ENCODE peak calls at places on chromosomes 5 and 9, in four cellular contexts. J, T, O and P are unnamed samples.

GRCh38 chr5:11258001-11258400 is 497.0 kb upstream of the DAP start:
- DNase-seq in J (no peak), O (no peak), T (no peak), P (no peak)

GRCh38 chr9:114108016-114108833 is 9.1 kb upstream of the KIF12 start:
- DNase-seq in J (no peak), O (peak), T (peak), P (peak)

GRCh38 chr5:172775326-172776234 is 4.6 kb upstream of the DUSP1 start:
- DNase-seq in J (no peak), T (no peak), O (no peak), P (no peak)

GRCh38 chr9:109286571-109286977 is 34.3 kb downstream of the EPB41L4B start:
- DNase-seq in J (no peak), O (no peak), T (no peak), P (no peak)

GRCh38 chr5:124902097-124902821 is 155.8 kb upstream of the ZNF608 start:
- DNase-seq in T (no peak), J (peak), O (peak), P (peak)

GRCh38 chr5:149005077-149005892 is 57.6 kb downstream of the SH3TC2 start:
- DNase-seq in O (no peak), T (no peak), J (no peak), P (no peak)

GRCh38 chr9:112091805-112092204 is 83.3 kb downstream of the SUSD1 start:
- DNase-seq in O (no peak), T (peak), J (no peak), P (peak)

GRCh38 chr9:76901801-76902200 is 4.1 kb downstream of the PRUNE2 start:
- DNase-seq in J (no peak), O (no peak), T (no peak), P (no peak)

GRCh38 chr9:82332774-82333152 is 344.2 kb downstream of the SPATA31D1 start:
- DNase-seq in O (no peak), J (no peak), T (no peak), P (no peak)

GRCh38 chr9:4762889-4763521 is 22.0 kb upstream of the AK3 start:
- DNase-seq in J (no peak), T (no peak), O (peak), P (no peak)

GRCh38 chr5:129716235-129717030 is 31.5 kb upstream of the MINAR2 start:
- DNase-seq in O (no peak), T (no peak), J (no peak), P (no peak)

GRCh38 chr5:116564756-116565593 is 9.6 kb downstream of the SEMA6A start:
- DNase-seq in O (no peak), T (no peak), J (no peak), P (no peak)

GRCh38 chr9:35510745-35511428 is 21.0 kb downstream of the RUSC2 start:
- DNase-seq in J (no peak), T (no peak), O (no peak), P (no peak)

GRCh38 chr5:154356256-154356655 is 89.5 kb upstream of the SAP30L start:
- DNase-seq in T (no peak), J (no peak), O (no peak), P (no peak)

GRCh38 chr5:54774281-54775171 is 210.9 kb downstream of the ESM1 start:
- DNase-seq in J (no peak), T (no peak), O (no peak), P (no peak)

GRCh38 chr5:89584339-89584956 is 701.5 kb upstream of the MEF2C start:
- DNase-seq in T (no peak), O (no peak), J (no peak), P (no peak)

GRCh38 chr5:1001406-1002270 is 7.0 kb upstream of the NKD2 start:
- DNase-seq in O (no peak), T (no peak), J (no peak), P (no peak)

GRCh38 chr5:61280205-61280604 is 51.9 kb upstream of the ZSWIM6 start:
- DNase-seq in T (peak), J (no peak), O (no peak), P (peak)

GRCh38 chr5:147763791-147764525 is 18.6 kb downstream of the JAKMIP2 start:
- DNase-seq in O (no peak), J (no peak), T (no peak), P (no peak)

GRCh38 chr5:135466178-135467050 is 14.3 kb upstream of the TIFAB start:
- DNase-seq in O (peak), J (no peak), T (peak), P (peak)

GRCh38 chr5:61019642-61020041 is 74.6 kb downstream of the NDUFAF2 start:
- DNase-seq in J (no peak), O (no peak), T (no peak), P (no peak)

GRCh38 chr5:179267671-179268071 is 77.6 kb downstream of the ADAMTS2 start:
- DNase-seq in J (no peak), O (no peak), T (no peak), P (no peak)

GRCh38 chr5:2883771-2884170 is 132.3 kb upstream of the IRX2 start:
- DNase-seq in T (no peak), O (no peak), J (no peak), P (no peak)

GRCh38 chr9:90608141-90608540 is 34.5 kb downstream of the DIRAS2 start:
- DNase-seq in O (no peak), T (no peak), J (no peak), P (no peak)

GRCh38 chr5:143495823-143496275 is 92.4 kb upstream of the NR3C1 start:
- DNase-seq in T (peak), J (no peak), O (no peak), P (no peak)

GRCh38 chr9:74499111-74499601 is 2.0 kb downstream of the RORB start:
- DNase-seq in O (peak), J (no peak), T (no peak), P (no peak)

GRCh38 chr5:66967102-66967501 is 229.5 kb downstream of the CD180 start:
- DNase-seq in O (no peak), T (no peak), J (no peak), P (no peak)

GRCh38 chr9:14992025-14992424 is 81.8 kb upstream of the FREM1 start:
- DNase-seq in O (no peak), J (no peak), T (peak), P (peak)

GRCh38 chr5:81316581-81316980 is 15.2 kb downstream of the ZCCHC9 start:
- DNase-seq in J (no peak), O (no peak), T (no peak), P (no peak)

GRCh38 chr9:35856882-35857281 is 13.3 kb downstream of the OR13J1 start:
- DNase-seq in T (no peak), J (no peak), O (no peak), P (no peak)

GRCh38 chr5:34487202-34487879 is 168.8 kb upstream of the RAI14 start:
- DNase-seq in T (no peak), J (no peak), O (no peak), P (no peak)